ENCODE peak calls at places on chromosomes 11 and 22, in four cellular contexts. P, Y, V and L are unnamed samples.

GRCh38 chr11:23021287-23021863 is 161.1 kb upstream of the CCDC179 start:
- DNase-seq in P (no peak), V (peak), Y (peak), L (peak)

GRCh38 chr22:50178471-50178864 is 7.2 kb upstream of the TRABD start:
- DNase-seq in Y (no peak), V (no peak), P (no peak), L (no peak)

GRCh38 chr22:45225732-45226560 is 14.7 kb downstream of the KIAA0930 start:
- DNase-seq in P (no peak), Y (no peak), V (no peak), L (peak)

GRCh38 chr11:69368119-69368880 is 74.3 kb downstream of the MYEOV start:
- DNase-seq in P (no peak), Y (no peak), V (peak), L (peak)

GRCh38 chr22:41834005-41834975 is 1.4 kb downstream of the SREBF2 start:
- DNase-seq in V (no peak), Y (no peak), P (no peak), L (no peak)

GRCh38 chr11:12269104-12269441 is 108.3 kb upstream of the PARVA start:
- DNase-seq in Y (no peak), P (no peak), V (no peak), L (peak)

GRCh38 chr22:44519895-44520294 is 21.9 kb upstream of the RTL6 start:
- DNase-seq in V (no peak), P (no peak), Y (no peak), L (no peak)

GRCh38 chr11:69617682-69618081 is 23.3 kb upstream of the CCND1 start:
- DNase-seq in V (no peak), Y (no peak), P (no peak), L (no peak)

GRCh38 chr11:33344611-33345010 is 87.4 kb downstream of the HIPK3 start:
- DNase-seq in Y (no peak), P (no peak), V (no peak), L (no peak)

GRCh38 chr11:14741195-14741594 is 97.6 kb downstream of the PDE3B start:
- DNase-seq in P (no peak), Y (no peak), V (no peak), L (no peak)

GRCh38 chr11:35615911-35616900 is 2.1 kb upstream of the FJX1 start:
- DNase-seq in P (no peak), Y (peak), V (peak), L (peak)

GRCh38 chr11:36012979-36013378 is 69.1 kb downstream of the LDLRAD3 start:
- DNase-seq in V (no peak), P (no peak), Y (no peak), L (peak)

GRCh38 chr11:61157743-61158142 is 3.5 kb downstream of the VPS37C start:
- DNase-seq in Y (no peak), V (no peak), P (no peak), L (no peak)

GRCh38 chr11:10302744-10303557 is 1.9 kb upstream of the ADM start:
- DNase-seq in P (no peak), V (peak), Y (peak), L (peak)

GRCh38 chr22:38799265-38800002 is 5.5 kb upstream of the DNAL4 start:
- DNase-seq in P (no peak), V (no peak), Y (no peak), L (no peak)

GRCh38 chr11:100562102-100562501 is 125.0 kb upstream of the ARHGAP42 start:
- DNase-seq in P (no peak), V (no peak), Y (peak), L (peak)

GRCh38 chr11:11584937-11585336 is 36.9 kb downstream of the GALNT18 start:
- DNase-seq in V (no peak), Y (no peak), P (no peak), L (peak)

GRCh38 chr11:111406589-111406988 is 27.5 kb upstream of the POU2AF1 start:
- DNase-seq in P (no peak), V (no peak), Y (no peak), L (no peak)

GRCh38 chr11:85249482-85249881 is 377.7 kb downstream of the DLG2 start:
- DNase-seq in P (no peak), Y (no peak), V (no peak), L (no peak)

GRCh38 chr11:62489204-62489603 is 57.4 kb downstream of the AHNAK start:
- DNase-seq in Y (no peak), V (no peak), P (no peak), L (no peak)

GRCh38 chr11:121041072-121041471 is 17.2 kb downstream of the TBCEL start:
- DNase-seq in P (no peak), V (no peak), Y (no peak), L (no peak)

GRCh38 chr11:121042296-121042695 is 18.4 kb downstream of the TBCEL start:
- DNase-seq in V (no peak), P (no peak), Y (no peak), L (no peak)

GRCh38 chr11:121038642-121039409 is 14.9 kb downstream of the TBCEL start:
- DNase-seq in V (no peak), P (no peak), Y (no peak), L (no peak)

GRCh38 chr11:121040614-121041002 is 16.7 kb downstream of the TBCEL start:
- DNase-seq in Y (no peak), P (no peak), V (no peak), L (no peak)

DNA sequence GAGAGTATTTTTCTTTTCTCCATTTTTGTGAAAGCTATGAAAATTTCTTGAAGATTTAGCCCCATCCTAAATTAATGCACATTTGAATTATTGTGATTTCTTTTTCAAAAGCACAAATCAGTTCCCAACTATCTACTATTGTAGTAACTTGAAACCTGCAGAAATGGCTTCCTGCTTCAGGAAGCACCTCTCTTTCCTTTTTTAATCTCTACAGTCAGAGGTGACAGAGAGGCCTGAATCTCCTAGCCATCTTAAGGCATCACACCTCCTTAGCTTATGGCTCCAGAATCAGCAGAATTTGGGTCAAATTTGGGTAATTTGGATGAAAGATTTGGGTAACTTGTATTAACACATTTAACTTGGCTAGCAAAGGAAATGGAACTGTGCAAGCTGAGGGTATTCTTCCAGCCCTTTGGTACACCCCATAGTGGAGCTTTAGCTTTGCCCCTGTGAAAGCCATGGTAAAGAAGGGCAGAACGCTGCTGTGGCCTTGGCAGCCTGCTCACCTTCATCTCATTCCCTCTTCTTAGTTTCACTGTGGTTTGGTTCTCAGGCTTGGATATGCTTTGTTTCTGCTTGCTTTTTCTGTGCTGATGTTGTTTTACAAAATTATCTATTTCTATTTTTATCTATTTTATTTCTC is 16.2 kb downstream of the TBCEL start:
- DNase-seq in Y (no peak), V (no peak), P (no peak), L (no peak)
- TF ChIP-seq CTCF in Y (no peak), V (no peak), P (no peak), L (no peak)

GRCh38 chr11:108436594-108436993 is 30.7 kb downstream of the C11orf65 start:
- DNase-seq in P (no peak), Y (no peak), V (no peak), L (no peak)

GRCh38 chr11:108431997-108432396 is 35.3 kb downstream of the C11orf65 start:
- DNase-seq in V (no peak), Y (no peak), P (no peak), L (no peak)

GRCh38 chr11:108431370-108431769 is 36.0 kb downstream of the C11orf65 start:
- DNase-seq in Y (no peak), P (no peak), V (no peak), L (no peak)

GRCh38 chr11:108432783-108433182 is 34.5 kb downstream of the C11orf65 start:
- DNase-seq in V (no peak), P (no peak), Y (no peak), L (no peak)

GRCh38 chr11:108435066-108435465 is 32.3 kb downstream of the C11orf65 start:
- DNase-seq in P (no peak), Y (no peak), V (no peak), L (no peak)
- TF ChIP-seq CTCF in P (no peak), Y (no peak), V (no peak), L (no peak)

DNA sequence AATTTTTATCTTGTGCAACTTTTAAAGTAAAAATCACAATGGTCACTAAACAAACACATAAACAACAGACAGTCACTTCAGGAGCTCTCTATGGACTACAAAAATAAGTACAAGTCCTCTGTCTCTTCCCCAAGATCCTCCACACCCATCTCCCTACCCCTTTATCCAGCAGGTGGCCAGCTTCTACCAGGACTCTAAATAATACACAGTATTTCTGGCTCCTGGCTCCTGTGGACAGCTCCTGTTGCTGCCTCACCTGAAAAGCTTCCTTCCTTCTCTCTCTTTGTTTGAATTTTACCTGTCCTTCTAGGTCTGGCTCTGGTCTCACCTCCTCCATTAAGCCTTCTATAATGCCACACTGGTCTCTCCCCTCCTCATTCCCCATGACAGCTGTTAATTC is 86.1 kb downstream of the CLPB start:
- DNase-seq in Y (no peak), V (no peak), P (no peak), L (no peak)
- TF ChIP-seq CTCF in Y (no peak), V (no peak), P (no peak), L (no peak)

GRCh38 chr22:22156348-22156715 is 88.3 kb upstream of the VPREB1 start:
- DNase-seq in P (no peak), Y (no peak), V (no peak), L (no peak)

GRCh38 chr22:22158207-22158816 is 86.3 kb upstream of the VPREB1 start:
- DNase-seq in P (no peak), V (no peak), Y (no peak), L (no peak)

GRCh38 chr22:22157500-22157822 is 87.1 kb upstream of the VPREB1 start:
- DNase-seq in P (no peak), V (no peak), Y (no peak), L (no peak)

GRCh38 chr22:22155607-22156006 is 89.0 kb upstream of the VPREB1 start:
- DNase-seq in P (no peak), V (no peak), Y (no peak), L (no peak)

DNA sequence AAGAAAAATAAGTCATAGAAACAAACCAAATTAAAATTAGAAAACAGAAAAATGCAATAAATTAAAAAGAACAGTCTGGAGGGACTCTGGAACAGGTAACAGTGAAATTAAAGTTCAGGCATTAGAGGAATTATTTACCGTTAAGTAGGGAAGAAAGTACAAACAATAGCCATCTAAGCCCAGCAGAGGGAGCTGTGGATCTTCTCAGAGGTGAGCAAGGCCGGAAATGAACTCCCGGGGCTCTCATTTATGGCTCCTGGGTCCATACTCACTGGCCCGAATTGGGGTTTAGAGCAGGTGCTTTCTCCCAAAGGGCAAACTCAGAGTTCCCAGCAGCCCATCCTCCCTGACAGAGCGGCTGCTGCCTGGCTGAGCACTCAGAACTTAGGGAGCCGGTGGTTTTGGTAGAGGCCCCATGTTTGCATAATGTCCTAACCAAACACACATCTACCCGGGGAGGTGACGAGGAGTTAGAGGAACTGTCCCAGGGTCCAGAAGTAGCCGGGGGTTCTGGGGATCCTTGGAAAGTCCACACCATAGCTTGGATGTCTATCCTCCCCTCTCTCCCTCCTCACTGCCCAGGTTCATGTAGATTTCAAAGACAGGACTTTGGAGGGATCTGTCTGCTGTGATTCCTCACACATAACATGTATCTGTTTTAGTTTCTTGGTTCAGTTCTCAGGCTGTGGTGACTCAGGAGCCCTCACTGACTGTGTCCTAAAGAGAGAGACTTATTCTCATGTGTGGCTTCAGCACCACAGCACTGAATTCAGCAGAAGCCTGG is 87.7 kb upstream of the VPREB1 start:
- DNase-seq in P (peak), Y (peak), V (peak), L (peak)
- TF ChIP-seq CTCF in P (peak), Y (peak), V (peak), L (peak)

GRCh38 chr11:123601737-123602136 is 52.7 kb downstream of the SCN3B start:
- DNase-seq in Y (no peak), V (no peak), P (no peak), L (no peak)

GRCh38 chr11:123594921-123595320 is 59.5 kb downstream of the SCN3B start:
- DNase-seq in Y (no peak), V (no peak), P (no peak), L (no peak)

GRCh38 chr11:123601136-123601535 is 53.3 kb downstream of the SCN3B start:
- DNase-seq in P (no peak), Y (no peak), V (no peak), L (peak)

GRCh38 chr11:123594188-123594901 is 60.1 kb downstream of the SCN3B start:
- DNase-seq in Y (no peak), P (no peak), V (no peak), L (no peak)

DNA sequence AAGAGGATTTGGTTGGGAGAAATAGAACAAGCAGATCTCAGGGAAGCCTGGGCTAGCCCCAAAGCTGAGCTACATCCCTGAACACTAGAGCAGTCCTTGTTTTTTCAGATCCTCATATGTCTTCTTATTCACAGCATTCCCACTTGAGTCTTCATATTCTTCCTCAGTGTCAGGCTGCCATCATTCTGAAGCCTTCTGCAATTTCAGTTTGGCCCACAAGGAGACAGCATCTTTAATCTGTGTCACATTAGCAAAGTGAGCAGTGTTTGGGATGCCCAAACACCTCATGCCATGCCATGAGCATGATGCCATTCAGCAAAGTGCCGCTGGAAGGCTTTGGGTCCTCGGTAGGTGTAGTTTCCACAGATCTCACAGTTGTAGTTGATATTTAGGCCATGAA is 56.6 kb downstream of the SCN3B start:
- DNase-seq in P (no peak), Y (no peak), V (no peak), L (no peak)
- TF ChIP-seq CTCF in P (no peak), Y (no peak), V (no peak), L (no peak)

GRCh38 chr11:31397239-31397834 is 27.7 kb downstream of the DNAJC24 start:
- DNase-seq in P (no peak), Y (no peak), V (no peak), L (peak)
- TF ChIP-seq CTCF in P (peak), Y (peak), V (no peak), L (peak)

GRCh38 chr22:28714043-28714442 is 27.6 kb downstream of the CHEK2 start:
- DNase-seq in P (no peak), V (no peak), Y (no peak), L (no peak)

GRCh38 chr22:28710112-28710888 is 30.7 kb upstream of the TTC28 start:
- DNase-seq in Y (no peak), V (no peak), P (no peak), L (peak)

GRCh38 chr22:28710889-28711285 is 30.7 kb downstream of the CHEK2 start:
- DNase-seq in P (no peak), Y (no peak), V (no peak), L (no peak)

GRCh38 chr22:28711341-28711740 is 30.3 kb downstream of the CHEK2 start:
- DNase-seq in V (no peak), Y (no peak), P (no peak), L (no peak)

DNA sequence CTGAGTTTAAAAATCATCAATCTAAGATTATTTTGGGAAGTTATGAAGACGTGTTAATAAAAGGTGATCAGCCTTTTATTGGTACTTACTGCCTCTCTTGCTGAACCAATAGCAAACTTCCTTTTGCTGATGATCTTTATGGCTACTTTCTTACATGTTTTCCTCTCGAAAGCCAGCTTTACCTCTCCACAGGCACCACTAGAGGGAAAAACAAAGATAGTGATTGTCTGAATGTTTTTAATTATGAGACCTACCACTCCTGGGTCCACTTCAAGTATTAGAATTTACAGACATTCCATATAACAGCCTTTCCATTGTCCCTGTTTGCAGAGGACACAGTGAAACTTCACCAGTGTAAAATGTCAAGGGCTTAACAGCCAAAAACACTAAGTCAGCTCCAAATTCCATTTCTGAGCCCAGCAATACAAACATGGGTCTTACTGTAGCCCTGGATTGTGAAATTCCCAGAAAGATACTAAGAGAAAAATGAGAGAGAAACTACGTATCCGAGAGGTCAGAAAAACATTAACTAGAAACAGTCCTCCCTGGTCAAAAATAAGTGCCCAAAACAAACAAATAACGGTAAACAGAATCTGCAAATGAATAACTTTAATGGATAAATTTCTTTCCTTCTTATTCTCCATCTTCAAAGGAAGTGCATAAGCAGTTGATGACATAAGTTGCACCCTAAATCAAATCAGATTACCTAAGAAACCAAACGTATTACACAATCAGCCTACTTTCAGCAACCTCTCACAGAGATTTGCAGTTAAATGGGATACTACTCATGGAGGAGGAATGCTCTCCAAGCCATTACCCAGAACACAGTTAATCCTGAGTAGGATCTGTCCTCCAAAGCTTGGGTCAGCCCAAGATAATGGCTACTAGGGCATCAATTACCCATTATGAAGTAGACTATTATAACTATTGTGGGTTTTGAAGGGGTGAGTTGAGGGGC is 29.5 kb downstream of the CHEK2 start:
- DNase-seq in P (no peak), Y (no peak), V (no peak), L (peak)
- TF ChIP-seq CTCF in P (no peak), Y (no peak), V (no peak), L (no peak)

DNA sequence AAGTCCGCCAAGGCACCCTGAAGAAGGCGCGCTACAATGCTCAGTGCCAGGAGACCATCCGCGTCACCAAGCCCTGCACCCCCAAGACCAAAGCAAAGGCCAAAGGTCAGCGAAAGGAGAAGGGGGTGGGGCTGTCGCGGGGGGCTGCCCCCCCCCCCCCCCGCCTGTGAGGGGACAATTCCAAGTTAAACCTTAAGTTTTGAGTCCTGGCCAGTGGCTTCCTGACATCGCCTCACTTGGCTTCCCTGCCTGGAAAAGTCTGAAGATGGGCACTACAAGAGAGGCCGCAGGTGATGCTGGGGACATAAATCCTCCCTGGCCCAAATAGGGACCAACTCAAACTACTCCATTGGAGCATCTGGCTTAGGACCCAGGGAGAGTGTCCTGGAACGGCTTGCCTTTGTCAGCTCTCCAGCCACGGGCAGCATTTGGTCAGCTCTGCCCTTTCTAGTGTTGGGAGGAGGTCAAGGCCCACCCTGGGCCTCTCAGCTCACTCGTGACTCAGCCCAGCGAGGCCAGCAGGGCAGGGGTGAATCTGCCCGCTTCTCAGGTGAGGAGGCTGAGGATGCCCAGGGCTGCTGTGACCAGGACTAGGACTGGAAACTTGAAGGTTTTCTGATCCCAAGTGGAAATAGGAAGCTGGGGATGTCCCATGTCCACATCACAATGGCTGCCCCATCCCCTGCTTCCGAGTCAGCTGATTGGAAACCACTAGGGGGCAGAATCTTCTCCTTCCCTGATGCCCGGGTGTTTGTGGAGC is 1.4 kb downstream of the MDK start:
- DNase-seq in Y (no peak), P (no peak), V (no peak), L (peak)
- TF ChIP-seq CTCF in Y (peak), P (no peak), V (peak), L (peak)